ENCODE peak calls at places on chromosomes 7 and 10, in five cellular contexts. L is sigmoid colon, Q is stomach, W is GM12878, J is transverse colon. T is an unnamed sample.
A peak's percentile ranks its signal among the peaks of the same experiment; 100 is the strongest.

GRCh38 chr7:28102778-28103177 is 77.8 kb downstream of the JAZF1 start:
- DNase-seq in Q (no peak), J (no peak), L (peak; percentile 73), W (no peak), T (no peak)

GRCh38 chr7:123751816-123752215 is 3.0 kb upstream of the WASL start:
- DNase-seq in J (no peak), L (no peak), W (no peak), Q (no peak), T (no peak)

GRCh38 chr10:79984851-79985250 is 35.9 kb upstream of the SFTPD start:
- DNase-seq in J (peak; percentile 8), L (no peak), W (no peak), Q (no peak), T (no peak)

GRCh38 chr7:17781491-17782215 is 158.6 kb downstream of the SNX13 start:
- DNase-seq in J (no peak), Q (no peak), L (no peak), W (no peak), T (no peak)

GRCh38 chr10:44327461-44327860 is 57.4 kb downstream of the CXCL12 start:
- DNase-seq in J (no peak), W (no peak), Q (no peak), L (no peak), T (no peak)

GRCh38 chr10:6511347-6511746 is 68.7 kb downstream of the PRKCQ start:
- DNase-seq in Q (no peak), J (no peak), W (no peak), L (no peak), T (no peak)

GRCh38 chr10:47087667-47088066 is 176.4 kb downstream of the PTPN20 start:
- DNase-seq in J (no peak), Q (no peak), W (no peak), L (no peak), T (no peak)

GRCh38 chr7:120691915-120692314 is 166.0 kb downstream of the TSPAN12 start:
- DNase-seq in L (no peak), Q (no peak), W (no peak), J (no peak), T (no peak)

GRCh38 chr10:78623577-78624215 is 445.1 kb upstream of the ZMIZ1 start:
- DNase-seq in W (no peak), Q (no peak), L (no peak), J (peak; percentile 21), T (no peak)

GRCh38 chr7:91345449-91345848 is 81.2 kb downstream of the FZD1 start:
- DNase-seq in J (no peak), Q (no peak), W (no peak), L (no peak), T (no peak)

GRCh38 chr10:9331583-9332008 is 1277.1 kb downstream of the GATA3 start:
- DNase-seq in J (no peak), Q (no peak), W (no peak), L (no peak), T (no peak)

GRCh38 chr7:31892099-31892787 is 178.0 kb downstream of the PDE1C start:
- DNase-seq in L (no peak), J (no peak), W (peak; percentile 90), Q (no peak), T (no peak)

GRCh38 chr10:2111936-2112335 is 374.6 kb upstream of the ADARB2 start:
- DNase-seq in J (no peak), L (no peak), W (no peak), Q (no peak), T (no peak)

GRCh38 chr10:105952153-105952552 is 1212.4 kb downstream of the SORCS1 start:
- DNase-seq in L (no peak), J (no peak), Q (peak; percentile 27), W (peak; percentile 59), T (no peak)

GRCh38 chr10:113045155-113046055 is 95.4 kb downstream of the TCF7L2 start:
- DNase-seq in L (peak; percentile 39), J (no peak), W (no peak), Q (no peak), T (no peak)

GRCh38 chr7:5428470-5429252 is 5.0 kb upstream of the TNRC18 start:
- DNase-seq in Q (peak; percentile 70), L (peak; percentile 95), W (no peak), J (peak; percentile 73), T (no peak)

GRCh38 chr7:144019457-144019856 is 19.3 kb downstream of the OR6B1 start:
- DNase-seq in W (no peak), L (no peak), Q (no peak), J (no peak), T (no peak)

GRCh38 chr7:23938937-23939552 is 229.0 kb downstream of the STK31 start:
- DNase-seq in L (no peak), J (peak; percentile 38), Q (peak; percentile 56), W (no peak), T (no peak)

GRCh38 chr10:87656431-87657072 is 3.1 kb upstream of the PAPSS2 start:
- DNase-seq in J (no peak), Q (no peak), L (no peak), W (no peak), T (no peak)

GRCh38 chr10:124917939-124918830 is 23.7 kb upstream of the ZRANB1 start:
- DNase-seq in Q (no peak), J (no peak), W (no peak), L (no peak), T (peak; percentile 85)

GRCh38 chr10:70480254-70480861 is 1.8 kb downstream of the PALD1 start:
- DNase-seq in J (peak; percentile 46), Q (no peak), W (no peak), L (no peak), T (no peak)

GRCh38 chr10:134205-134742 is 981 bp upstream of the ZMYND11 start:
- DNase-seq in J (no peak), W (no peak), Q (no peak), L (no peak), T (no peak)

GRCh38 chr10:114276671-114277070 is 37.6 kb downstream of the VWA2 start:
- DNase-seq in Q (peak; percentile 23), L (no peak), J (no peak), W (no peak), T (no peak)

GRCh38 chr7:44979481-44980392 is 922 bp upstream of the MYO1G start:
- DNase-seq in Q (no peak), W (no peak), L (peak; percentile 55), J (no peak), T (no peak)

GRCh38 chr7:55438765-55439525 is 73.8 kb downstream of the LANCL2 start:
- DNase-seq in J (peak; percentile 79), W (no peak), Q (peak; percentile 72), L (no peak), T (no peak)

GRCh38 chr7:140160308-140160707 is 16.5 kb downstream of the KDM7A start:
- DNase-seq in W (no peak), L (no peak), J (no peak), Q (no peak), T (no peak)

GRCh38 chr7:155244675-155245074 is 53.0 kb upstream of the INSIG1 start:
- DNase-seq in L (no peak), J (no peak), Q (no peak), W (no peak), T (no peak)

GRCh38 chr7:17626215-17626614 is 314.1 kb downstream of the SNX13 start:
- DNase-seq in L (no peak), W (no peak), J (no peak), Q (no peak), T (no peak)

GRCh38 chr7:51366930-51367613 is 50.5 kb upstream of the COBL start:
- DNase-seq in Q (peak; percentile 54), L (no peak), W (no peak), J (peak; percentile 34), T (no peak)

GRCh38 chr7:150668472-150668911 is 17.0 kb upstream of the GIMAP2 start:
- DNase-seq in Q (no peak), J (no peak), W (peak; percentile 99), L (no peak), T (no peak)
- TF ChIP-seq POLR2A in Q (no peak), J (no peak), W (peak; percentile 37), L (no peak), T (no peak)

DNA sequence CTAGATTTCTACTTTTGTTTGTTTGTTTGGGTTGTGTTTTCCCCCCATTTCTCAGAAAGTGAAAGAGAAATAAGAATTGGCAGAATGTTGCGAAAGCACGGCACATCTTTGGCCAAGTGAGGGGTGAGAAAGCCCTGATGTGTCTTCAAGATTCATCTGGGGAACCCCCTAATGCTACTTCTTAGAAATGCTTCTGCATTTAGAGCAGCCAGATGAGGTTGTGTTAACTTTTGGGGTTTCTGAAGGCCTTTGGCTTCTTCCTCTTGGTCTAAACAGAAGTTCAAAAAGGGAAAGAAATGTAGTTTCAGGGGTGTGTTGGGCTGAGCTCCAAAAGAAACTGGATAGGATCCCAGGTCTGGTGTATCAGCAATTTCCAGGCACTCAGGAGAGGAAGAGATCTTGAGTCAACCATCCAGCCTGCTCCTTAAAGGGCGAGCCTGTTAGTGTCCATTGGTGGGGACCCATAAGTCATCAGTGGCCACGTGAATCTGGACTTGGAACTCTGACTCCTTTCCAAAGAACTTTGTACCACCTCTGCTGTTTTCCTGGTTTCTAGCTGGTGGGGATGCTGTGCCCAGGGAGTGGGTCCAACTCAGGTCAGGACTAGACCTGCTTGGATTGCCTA is 6.5 kb downstream of the DUSP5 start:
- DNase-seq in W (peak; percentile 93), L (peak; percentile 75), Q (peak; percentile 41), J (peak; percentile 55), T (no peak)
- TF ChIP-seq POLR2AphosphoS5 in W (peak; percentile 67), L (peak; percentile 51), Q (peak; percentile 11), J (peak; percentile 23), T (peak; percentile 29)

DNA sequence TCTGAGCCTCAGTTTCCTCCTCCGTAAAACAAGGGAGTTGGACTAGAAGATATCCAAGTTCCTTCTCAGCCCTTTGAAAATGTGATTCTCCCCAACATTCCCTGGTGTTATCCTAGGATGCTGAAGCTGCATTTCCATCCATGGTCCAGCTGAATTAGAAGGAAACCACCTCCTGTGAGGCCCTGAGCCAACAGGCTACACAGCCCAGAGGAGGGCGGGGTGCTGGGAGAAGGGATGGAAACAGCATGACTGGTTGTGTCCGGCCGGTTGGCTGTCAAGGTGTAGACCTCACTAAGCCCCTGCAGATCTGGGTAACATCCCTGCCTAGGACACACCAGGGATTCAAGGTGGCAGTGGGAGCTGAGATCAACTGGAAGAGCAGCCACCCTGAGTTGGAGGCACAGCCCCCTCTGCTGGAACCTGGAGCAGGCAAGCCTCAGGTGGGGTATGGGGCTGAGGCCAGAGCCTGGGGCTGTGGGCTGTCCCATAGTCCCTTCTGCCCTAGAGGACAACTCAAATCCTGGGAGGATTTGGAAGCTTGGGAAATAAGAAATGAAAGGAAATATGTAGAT is 72.0 kb downstream of the PAX2 start:
- DNase-seq in L (peak; percentile 10), Q (no peak), W (no peak), J (no peak), T (no peak)
- TF ChIP-seq CTCF in L (no peak), Q (no peak), W (peak; percentile 23), J (no peak), T (no peak)

GRCh38 chr10:55062349-55062748 is 261.3 kb upstream of the PCDH15 start:
- DNase-seq in J (no peak), Q (no peak), L (no peak), W (no peak), T (no peak)

GRCh38 chr10:55058800-55059199 is 257.8 kb upstream of the PCDH15 start:
- DNase-seq in Q (no peak), J (no peak), L (no peak), W (no peak), T (no peak)

GRCh38 chr10:55065185-55065584 is 264.2 kb upstream of the PCDH15 start:
- DNase-seq in J (no peak), Q (no peak), L (no peak), W (no peak), T (no peak)

DNA sequence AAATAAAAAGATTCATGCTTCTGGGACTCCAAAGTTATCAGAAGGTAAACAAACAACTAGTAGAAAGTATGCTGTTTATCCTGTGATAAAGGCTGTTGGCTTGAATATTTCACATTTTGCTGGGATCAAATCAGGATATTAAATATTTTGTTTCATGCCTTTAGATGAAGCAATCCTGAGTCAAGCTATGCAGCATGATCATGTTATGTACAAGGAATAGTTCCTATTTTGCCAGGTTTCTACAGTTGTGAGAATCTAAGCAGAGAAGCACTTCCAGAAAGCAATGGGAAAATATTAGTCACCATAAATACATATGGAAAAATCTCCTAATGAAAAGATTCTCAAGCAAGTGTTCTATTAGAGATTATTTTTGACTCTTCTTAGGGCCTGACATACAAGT is 262.8 kb upstream of the PCDH15 start:
- DNase-seq in Q (no peak), J (no peak), L (no peak), W (no peak), T (no peak)
- TF ChIP-seq POLR2A in Q (no peak), J (no peak), L (no peak), W (no peak), T (no peak)

T was measured in vagina.